ENCODE peak calls at places on chromosomes 7 and 10, in seven cellular contexts. O, T, S, K, B, N and X are unnamed samples.

GRCh38 chr10:78732381-78732780 is 336.4 kb upstream of the ZMIZ1 start:
- DNase-seq in O (no peak), T (no peak), S (no peak), K (no peak), B (no peak), N (no peak), X (no peak)

GRCh38 chr7:30563326-30563942 is 31.2 kb upstream of the GARS1 start:
- DNase-seq in O (no peak), T (no peak), S (no peak), K (peak), B (no peak), N (peak), X (no peak)

GRCh38 chr10:1403508-1404230 is 333.7 kb downstream of the ADARB2 start:
- DNase-seq in O (no peak), T (no peak), S (no peak), K (no peak), B (no peak), N (no peak), X (no peak)

GRCh38 chr10:130022501-130023299 is 58.6 kb upstream of the EBF3 start:
- DNase-seq in O (no peak), T (no peak), S (no peak), K (peak), B (no peak), N (peak), X (no peak)

GRCh38 chr7:33185786-33186185 is 56.4 kb downstream of the BBS9 start:
- DNase-seq in O (no peak), T (no peak), S (peak), K (peak), B (peak), N (peak), X (no peak)

GRCh38 chr10:132806126-132807061 is 20.4 kb upstream of the NKX6-2 start:
- DNase-seq in O (no peak), T (no peak), S (no peak), K (no peak), B (no peak), N (no peak), X (no peak)

GRCh38 chr10:79048639-79049550 is 19.9 kb upstream of the ZMIZ1 start:
- DNase-seq in O (no peak), T (no peak), S (no peak), K (no peak), B (no peak), N (no peak), X (no peak)

GRCh38 chr10:75417522-75417927 is 13.9 kb upstream of the LRMDA start:
- DNase-seq in O (no peak), T (no peak), S (peak), K (no peak), B (peak), N (no peak), X (no peak)

GRCh38 chr10:116417821-116418220 is 9.8 kb upstream of the PNLIPRP3 start:
- DNase-seq in O (no peak), T (no peak), S (no peak), K (no peak), B (no peak), N (no peak), X (no peak)

GRCh38 chr10:70088299-70088698 is 35.7 kb downstream of the MACROH2A2 start:
- DNase-seq in O (no peak), T (no peak), S (no peak), K (no peak), B (no peak), N (no peak), X (no peak)

GRCh38 chr10:132387723-132388210 is 9.2 kb upstream of the PWWP2B start:
- DNase-seq in O (peak), T (peak), S (peak), K (peak), B (peak), N (no peak), X (peak)

GRCh38 chr10:118725784-118726507 is 28.8 kb downstream of the CACUL1 start:
- DNase-seq in O (no peak), T (no peak), S (no peak), K (no peak), B (no peak), N (no peak), X (no peak)

GRCh38 chr10:110912374-110912773 is 6.6 kb downstream of the BBIP1 start:
- DNase-seq in O (no peak), T (no peak), S (no peak), K (peak), B (no peak), N (no peak), X (no peak)

GRCh38 chr7:101362334-101363195 is at the start of gene COL26A1:
- DNase-seq in O (no peak), T (peak), S (peak), K (no peak), B (peak), N (no peak), X (no peak)

GRCh38 chr7:521221-522070 is 1.8 kb upstream of the PDGFA start:
- DNase-seq in O (no peak), T (no peak), S (peak), K (no peak), B (peak), N (peak), X (no peak)

GRCh38 chr10:70578371-70578947 is 24.1 kb downstream of the PRF1 start:
- DNase-seq in O (peak), T (peak), S (no peak), K (peak), B (no peak), N (peak), X (peak)

GRCh38 chr7:98284335-98285036 is 3.0 kb downstream of the BRI3 start:
- DNase-seq in O (no peak), T (no peak), S (no peak), K (no peak), B (no peak), N (peak), X (no peak)

GRCh38 chr7:152678133-152678645 is 2.2 kb upstream of the XRCC2 start:
- DNase-seq in O (no peak), T (no peak), S (no peak), K (no peak), B (no peak), N (no peak), X (no peak)

GRCh38 chr10:95333997-95334792 is 43.4 kb upstream of the PDLIM1 start:
- DNase-seq in O (no peak), T (no peak), S (no peak), K (peak), B (no peak), N (no peak), X (no peak)

GRCh38 chr7:17663056-17663675 is 277.1 kb downstream of the SNX13 start:
- DNase-seq in O (no peak), T (no peak), S (no peak), K (no peak), B (no peak), N (no peak), X (no peak)

GRCh38 chr10:66827353-66827752 is 98.5 kb upstream of the LRRTM3 start:
- DNase-seq in O (no peak), T (no peak), S (no peak), K (peak), B (no peak), N (peak), X (no peak)

GRCh38 chr10:44295619-44296222 is 89.2 kb downstream of the CXCL12 start:
- DNase-seq in O (no peak), T (no peak), S (no peak), K (no peak), B (no peak), N (no peak), X (no peak)

GRCh38 chr10:44806895-44807294 is 104.2 kb upstream of the TMEM72 start:
- DNase-seq in O (no peak), T (no peak), S (no peak), K (no peak), B (no peak), N (no peak), X (no peak)

GRCh38 chr7:123608991-123609882 is 7.6 kb downstream of the ASB15 start:
- DNase-seq in O (no peak), T (no peak), S (no peak), K (no peak), B (no peak), N (no peak), X (no peak)

GRCh38 chr7:49797987-49798660 is 24.7 kb downstream of the VWC2 start:
- DNase-seq in O (no peak), T (no peak), S (no peak), K (no peak), B (no peak), N (no peak), X (no peak)

GRCh38 chr7:26013551-26014083 is 138.4 kb upstream of the NFE2L3 start:
- DNase-seq in O (no peak), T (no peak), S (no peak), K (no peak), B (peak), N (peak), X (no peak)